ENCODE peak calls at places on chromosomes 12 and 14, in nine cellular contexts. One of them, this sample, is unnamed.

GRCh38 chr12:97061164-97061563 is 154.1 kb downstream of the NEDD1 start:
- DNase-seq in AG10803: no peak
- DNase-seq in neural progenitor cell: no peak
- DNase-seq in pancreas: no peak
- DNase-seq in MM.1S: no peak
- DNase-seq in AG04450: no peak
- DNase-seq in tibial nerve: no peak
- DNase-seq in psoas muscle: no peak
- DNase-seq in coronary artery: no peak
- DNase-seq in this sample: no peak

GRCh38 chr12:1099158-1099557 is 108.1 kb downstream of the ERC1 start:
- DNase-seq in AG10803: no peak
- DNase-seq in neural progenitor cell: no peak
- DNase-seq in AG04450: no peak
- DNase-seq in MM.1S: peak; percentile 46
- DNase-seq in tibial nerve: no peak
- DNase-seq in psoas muscle: no peak
- DNase-seq in pancreas: no peak
- DNase-seq in coronary artery: no peak
- DNase-seq in this sample: no peak

GRCh38 chr14:94805726-94806288 is 35.9 kb upstream of the GSC start:
- DNase-seq in neural progenitor cell: peak; percentile 50
- DNase-seq in tibial nerve: peak; percentile 13
- DNase-seq in pancreas: no peak
- DNase-seq in psoas muscle: no peak
- DNase-seq in AG10803: peak; percentile 71
- DNase-seq in AG04450: no peak
- DNase-seq in coronary artery: no peak
- DNase-seq in MM.1S: no peak
- DNase-seq in this sample: no peak

GRCh38 chr12:666066-666465 is 2.8 kb upstream of the NINJ2 start:
- DNase-seq in tibial nerve: no peak
- DNase-seq in neural progenitor cell: no peak
- DNase-seq in pancreas: no peak
- DNase-seq in psoas muscle: no peak
- DNase-seq in MM.1S: no peak
- DNase-seq in coronary artery: no peak
- DNase-seq in AG04450: no peak
- DNase-seq in AG10803: peak; percentile 54
- DNase-seq in this sample: no peak

GRCh38 chr12:57591567-57592325 is 754 bp downstream of the PIP4K2C start:
- DNase-seq in pancreas: no peak
- DNase-seq in AG04450: no peak
- DNase-seq in AG10803: peak; percentile 10
- DNase-seq in tibial nerve: no peak
- DNase-seq in MM.1S: peak; percentile 18
- DNase-seq in psoas muscle: peak; percentile 53
- DNase-seq in neural progenitor cell: peak; percentile 54
- DNase-seq in coronary artery: no peak
- DNase-seq in this sample: peak; percentile 36

GRCh38 chr14:21498540-21499526 is 12.3 kb downstream of the METTL3 start:
- DNase-seq in tibial nerve: peak; percentile 63
- DNase-seq in neural progenitor cell: peak; percentile 85
- DNase-seq in pancreas: no peak
- DNase-seq in coronary artery: no peak
- DNase-seq in psoas muscle: no peak
- DNase-seq in AG04450: no peak
- DNase-seq in AG10803: peak; percentile 52
- DNase-seq in MM.1S: peak; percentile 27
- DNase-seq in this sample: no peak

GRCh38 chr14:94401083-94401482 is 12.7 kb upstream of the SERPINA1 start:
- DNase-seq in neural progenitor cell: no peak
- DNase-seq in psoas muscle: no peak
- DNase-seq in pancreas: no peak
- DNase-seq in AG04450: no peak
- DNase-seq in tibial nerve: no peak
- DNase-seq in coronary artery: no peak
- DNase-seq in MM.1S: no peak
- DNase-seq in AG10803: peak; percentile 46
- DNase-seq in this sample: no peak

GRCh38 chr12:23950775-23951391 is 1.4 kb upstream of the SOX5 start:
- DNase-seq in AG10803: no peak
- DNase-seq in MM.1S: no peak
- DNase-seq in AG04450: no peak
- DNase-seq in neural progenitor cell: peak; percentile 77
- DNase-seq in tibial nerve: peak; percentile 9
- DNase-seq in psoas muscle: no peak
- DNase-seq in pancreas: peak; percentile 15
- DNase-seq in coronary artery: no peak
- DNase-seq in this sample: no peak

GRCh38 chr12:12722351-12723146 is 5.4 kb downstream of the CDKN1B start:
- DNase-seq in AG04450: no peak
- DNase-seq in psoas muscle: no peak
- DNase-seq in MM.1S: peak; percentile 85
- DNase-seq in coronary artery: no peak
- DNase-seq in pancreas: no peak
- DNase-seq in AG10803: no peak
- DNase-seq in neural progenitor cell: no peak
- DNase-seq in tibial nerve: no peak
- DNase-seq in this sample: no peak

GRCh38 chr14:103597623-103598372 is 31.2 kb upstream of the KLC1 start:
- DNase-seq in AG04450: peak; percentile 78
- DNase-seq in AG10803: peak; percentile 84
- DNase-seq in tibial nerve: no peak
- DNase-seq in MM.1S: no peak
- DNase-seq in pancreas: no peak
- DNase-seq in coronary artery: no peak
- DNase-seq in psoas muscle: no peak
- DNase-seq in neural progenitor cell: no peak
- DNase-seq in this sample: no peak

GRCh38 chr12:66717049-66717448 is 38.2 kb upstream of the GRIP1 start:
- DNase-seq in psoas muscle: no peak
- DNase-seq in tibial nerve: no peak
- DNase-seq in AG10803: no peak
- DNase-seq in neural progenitor cell: no peak
- DNase-seq in pancreas: no peak
- DNase-seq in coronary artery: no peak
- DNase-seq in MM.1S: no peak
- DNase-seq in AG04450: no peak
- DNase-seq in this sample: no peak
- TF ChIP-seq CTCF in psoas muscle: no peak
- TF ChIP-seq CTCF in tibial nerve: no peak
- TF ChIP-seq CTCF in AG10803: no peak
- TF ChIP-seq CTCF in neural progenitor cell: no peak
- TF ChIP-seq CTCF in pancreas: no peak
- TF ChIP-seq CTCF in coronary artery: no peak
- TF ChIP-seq CTCF in MM.1S: peak; percentile 32
- TF ChIP-seq CTCF in AG04450: no peak
- TF ChIP-seq CTCF in this sample: no peak

DNA sequence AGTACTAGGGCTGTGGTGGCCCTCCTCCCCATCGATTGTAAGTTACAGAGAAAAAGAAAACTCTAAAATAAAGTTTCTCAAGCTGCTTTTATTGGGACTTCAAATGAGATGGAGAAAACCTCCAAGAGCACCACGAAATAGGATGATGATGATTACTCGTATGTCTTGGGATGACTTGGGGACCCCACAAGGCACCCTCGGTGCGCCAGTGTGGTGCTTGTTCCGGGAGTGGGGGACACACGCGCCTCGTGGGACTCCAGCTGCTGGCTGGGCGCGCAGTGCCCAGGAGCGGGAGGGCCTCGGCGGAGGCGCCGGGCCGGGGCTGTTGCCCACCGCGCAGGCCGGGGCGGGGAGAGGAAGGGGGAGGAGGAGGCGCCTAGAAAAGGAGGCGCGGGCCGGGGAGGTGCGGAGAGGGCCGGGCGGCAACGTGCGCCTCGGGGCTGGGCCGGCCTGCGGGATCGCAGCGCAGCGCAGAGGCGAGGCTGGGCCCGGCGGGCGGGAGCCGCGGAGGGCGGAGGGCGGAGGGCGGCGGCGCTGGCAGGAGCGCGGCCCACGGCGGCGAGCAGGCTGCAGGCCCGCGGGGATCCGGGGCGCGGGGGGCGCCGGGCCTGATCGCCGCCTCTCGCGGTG is at the start of gene RFLNA:
- DNase-seq in AG10803: no peak
- DNase-seq in neural progenitor cell: peak; percentile 83
- DNase-seq in tibial nerve: no peak
- DNase-seq in AG04450: no peak
- DNase-seq in coronary artery: no peak
- DNase-seq in MM.1S: no peak
- DNase-seq in psoas muscle: peak; percentile 60
- DNase-seq in pancreas: no peak
- DNase-seq in this sample: no peak
- H3K4me3 ChIP-seq in AG10803: peak within 1 kb of the TSS; percentile 64
- H3K4me3 ChIP-seq in neural progenitor cell: peak within 1 kb of the TSS; percentile 58
- H3K4me3 ChIP-seq in tibial nerve: peak within 1 kb of the TSS; percentile 74
- H3K4me3 ChIP-seq in AG04450: no peak within 1 kb of the TSS
- H3K4me3 ChIP-seq in coronary artery: peak within 1 kb of the TSS; percentile 71
- H3K4me3 ChIP-seq in MM.1S: no peak within 1 kb of the TSS
- H3K4me3 ChIP-seq in psoas muscle: peak within 1 kb of the TSS; percentile 61
- H3K4me3 ChIP-seq in pancreas: no peak within 1 kb of the TSS
- H3K4me3 ChIP-seq in this sample: no peak within 1 kb of the TSS

GRCh38 chr12:107404981-107405380 is 280.6 kb upstream of the PWP1 start:
- DNase-seq in psoas muscle: no peak
- DNase-seq in neural progenitor cell: peak; percentile 59
- DNase-seq in AG04450: no peak
- DNase-seq in MM.1S: peak; percentile 36
- DNase-seq in pancreas: no peak
- DNase-seq in AG10803: peak; percentile 21
- DNase-seq in tibial nerve: no peak
- DNase-seq in coronary artery: no peak
- DNase-seq in this sample: no peak

GRCh38 chr12:107405436-107405835 is 280.2 kb upstream of the PWP1 start:
- DNase-seq in AG04450: no peak
- DNase-seq in neural progenitor cell: no peak
- DNase-seq in tibial nerve: no peak
- DNase-seq in AG10803: no peak
- DNase-seq in psoas muscle: no peak
- DNase-seq in pancreas: no peak
- DNase-seq in MM.1S: no peak
- DNase-seq in coronary artery: no peak
- DNase-seq in this sample: no peak

GRCh38 chr12:107400686-107401447 is 284.7 kb upstream of the PWP1 start:
- DNase-seq in pancreas: no peak
- DNase-seq in tibial nerve: peak; percentile 9
- DNase-seq in psoas muscle: no peak
- DNase-seq in MM.1S: no peak
- DNase-seq in AG04450: no peak
- DNase-seq in coronary artery: no peak
- DNase-seq in neural progenitor cell: no peak
- DNase-seq in AG10803: peak; percentile 72
- DNase-seq in this sample: no peak

GRCh38 chr12:107399061-107399460 is 286.5 kb upstream of the PWP1 start:
- DNase-seq in AG10803: peak; percentile 38
- DNase-seq in psoas muscle: no peak
- DNase-seq in tibial nerve: no peak
- DNase-seq in neural progenitor cell: peak; percentile 51
- DNase-seq in pancreas: no peak
- DNase-seq in AG04450: no peak
- DNase-seq in coronary artery: no peak
- DNase-seq in MM.1S: no peak
- DNase-seq in this sample: no peak

GRCh38 chr12:107402041-107403022 is 283.3 kb upstream of the PWP1 start:
- DNase-seq in neural progenitor cell: peak; percentile 83
- DNase-seq in MM.1S: peak; percentile 64
- DNase-seq in tibial nerve: peak; percentile 39
- DNase-seq in psoas muscle: no peak
- DNase-seq in AG04450: no peak
- DNase-seq in AG10803: peak; percentile 53
- DNase-seq in pancreas: peak; percentile 52
- DNase-seq in coronary artery: no peak
- DNase-seq in this sample: peak; percentile 30
- TF ChIP-seq CTCF in neural progenitor cell: peak; percentile 78
- TF ChIP-seq CTCF in MM.1S: peak; percentile 65
- TF ChIP-seq CTCF in tibial nerve: peak; percentile 19
- TF ChIP-seq CTCF in psoas muscle: peak; percentile 8
- TF ChIP-seq CTCF in AG04450: peak; percentile 82
- TF ChIP-seq CTCF in AG10803: peak; percentile 70
- TF ChIP-seq CTCF in pancreas: peak; percentile 33
- TF ChIP-seq CTCF in coronary artery: no peak
- TF ChIP-seq CTCF in this sample: peak; percentile 36

GRCh38 chr14:60648169-60648933 is 926 bp downstream of the SIX1 start:
- DNase-seq in tibial nerve: no peak
- DNase-seq in coronary artery: no peak
- DNase-seq in AG04450: no peak
- DNase-seq in pancreas: no peak
- DNase-seq in AG10803: peak; percentile 18
- DNase-seq in neural progenitor cell: peak; percentile 55
- DNase-seq in psoas muscle: peak; percentile 73
- DNase-seq in MM.1S: no peak
- DNase-seq in this sample: no peak

GRCh38 chr14:60648934-60649814 is at the start of gene SIX1:
- DNase-seq in tibial nerve: peak; percentile 61
- DNase-seq in pancreas: peak; percentile 54
- DNase-seq in MM.1S: peak; percentile 77
- DNase-seq in AG10803: peak; percentile 92
- DNase-seq in AG04450: peak; percentile 85
- DNase-seq in coronary artery: peak; percentile 79
- DNase-seq in neural progenitor cell: peak; percentile 96
- DNase-seq in psoas muscle: peak; percentile 92
- DNase-seq in this sample: peak; percentile 62

GRCh38 chr14:60646202-60646886 is 2.9 kb downstream of the SIX1 start:
- DNase-seq in MM.1S: no peak
- DNase-seq in AG10803: no peak
- DNase-seq in coronary artery: no peak
- DNase-seq in psoas muscle: peak; percentile 51
- DNase-seq in pancreas: no peak
- DNase-seq in AG04450: no peak
- DNase-seq in tibial nerve: no peak
- DNase-seq in neural progenitor cell: peak; percentile 51
- DNase-seq in this sample: no peak

GRCh38 chr14:60647837-60648168 is 1.5 kb downstream of the SIX1 start:
- DNase-seq in AG04450: no peak
- DNase-seq in pancreas: no peak
- DNase-seq in psoas muscle: no peak
- DNase-seq in coronary artery: no peak
- DNase-seq in neural progenitor cell: no peak
- DNase-seq in tibial nerve: no peak
- DNase-seq in MM.1S: no peak
- DNase-seq in AG10803: no peak
- DNase-seq in this sample: no peak

DNA sequence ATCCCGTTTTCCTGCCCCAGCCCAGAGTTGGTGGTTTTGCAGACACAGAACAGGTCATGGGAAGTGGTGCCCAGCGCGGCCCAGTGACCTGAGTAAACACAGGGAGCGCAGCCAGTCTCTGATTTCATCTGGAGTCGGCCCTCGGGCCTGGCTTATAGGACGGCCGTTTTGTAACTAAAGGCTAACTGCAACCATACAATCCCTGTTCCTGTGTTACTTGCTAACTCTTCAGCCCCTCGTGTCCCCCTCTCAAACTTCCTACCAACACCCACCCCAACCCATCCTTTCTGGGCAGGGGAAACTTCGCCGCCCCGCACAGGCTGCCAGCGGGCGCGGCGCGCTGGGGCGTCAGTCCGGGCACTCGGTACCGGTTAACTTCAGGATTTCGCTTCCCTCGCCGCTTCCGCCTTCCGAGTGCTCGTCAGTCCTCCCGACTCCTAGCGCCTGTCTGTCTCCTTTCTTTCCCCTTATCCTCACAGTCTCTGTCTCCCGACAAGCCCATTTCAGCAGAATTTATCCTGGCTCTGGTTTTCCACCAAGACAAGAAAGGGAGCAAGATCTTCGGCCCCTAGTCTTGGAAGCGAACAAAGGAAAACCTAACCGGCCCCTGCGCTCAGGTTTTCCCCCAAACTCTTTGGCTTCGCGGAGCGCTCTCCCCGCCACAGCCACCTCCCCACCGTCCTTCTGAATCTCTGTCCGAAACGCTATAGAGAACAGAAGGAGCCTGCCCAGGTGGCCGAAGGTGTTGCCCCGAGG is 2.0 kb downstream of the SIX1 start:
- DNase-seq in psoas muscle: peak; percentile 87
- DNase-seq in neural progenitor cell: peak; percentile 80
- DNase-seq in pancreas: no peak
- DNase-seq in coronary artery: no peak
- DNase-seq in AG04450: no peak
- DNase-seq in MM.1S: no peak
- DNase-seq in tibial nerve: no peak
- DNase-seq in AG10803: peak; percentile 56
- DNase-seq in this sample: no peak
- H3K4me3 ChIP-seq in psoas muscle: peak overlapping the region; percentile 91
- H3K4me3 ChIP-seq in neural progenitor cell: peak overlapping the region; percentile 24
- H3K4me3 ChIP-seq in pancreas: no peak overlapping the region
- H3K4me3 ChIP-seq in coronary artery: peak overlapping the region; percentile 73
- H3K4me3 ChIP-seq in AG04450: peak overlapping the region; percentile 88
- H3K4me3 ChIP-seq in MM.1S: no peak overlapping the region
- H3K4me3 ChIP-seq in tibial nerve: peak overlapping the region; percentile 63
- H3K4me3 ChIP-seq in AG10803: peak overlapping the region; percentile 70
- H3K4me3 ChIP-seq in this sample: no peak overlapping the region

This sample was measured in lung.